ENCODE peak calls at places on chromosomes 7 and 10, in seven cellular contexts. D is stimulated activated CD8-positive, alpha-beta memory T cell treated with anti-CD3 and anti-CD28 coated beads, Interleukin-2, amount 100 ng/mL, for 48 hours; H is T47D; X is naive thymus-derived CD8-positive, alpha-beta T cell; T is NCI-H1105 treated with DMSO at 0.1 percent for 48 hours; Z is AG10803; L is suprapubic skin. Q is an unnamed sample.

GRCh38 chr7:80236696-80237095 is 102.1 kb downstream of the GNAI1 start:
- DNase-seq in D (no peak), L (no peak), T (no peak), H (no peak), Z (no peak), X (no peak), Q (no peak)

GRCh38 chr7:68839014-68839413 is 759.3 kb upstream of the AUTS2 start:
- DNase-seq in D (no peak), Z (no peak), X (no peak), L (no peak), H (no peak), T (no peak), Q (no peak)

GRCh38 chr7:47968852-47969774 is 10.3 kb downstream of the HUS1 start:
- DNase-seq in H (peak), Z (peak), T (peak), X (peak), L (no peak), D (peak), Q (peak)

GRCh38 chr10:90193240-90193985 is 492.0 kb downstream of the KIF20B start:
- DNase-seq in X (no peak), D (no peak), L (no peak), Z (peak), T (no peak), H (no peak), Q (no peak)

GRCh38 chr10:101303087-101303753 is 50.7 kb upstream of the BTRC start:
- DNase-seq in X (no peak), L (no peak), T (no peak), H (no peak), Z (no peak), D (no peak), Q (no peak)

GRCh38 chr7:123771256-123771655 is 22.5 kb upstream of the WASL start:
- DNase-seq in H (peak), T (no peak), D (no peak), X (no peak), L (no peak), Z (no peak), Q (no peak)

GRCh38 chr7:107816053-107816566 is 13.1 kb upstream of the SLC26A3 start:
- DNase-seq in Z (no peak), T (no peak), L (no peak), X (no peak), D (no peak), H (no peak), Q (no peak)

GRCh38 chr10:33086100-33086499 is 128.1 kb upstream of the ITGB1 start:
- DNase-seq in L (no peak), X (no peak), H (no peak), D (no peak), Z (no peak), T (no peak), Q (no peak)

GRCh38 chr10:74586088-74586585 is 240.3 kb upstream of the KAT6B start:
- DNase-seq in Z (no peak), D (no peak), T (peak), L (no peak), H (peak), X (peak), Q (peak)

GRCh38 chr10:122139226-122139625 is 131.9 kb upstream of the BTBD16 start:
- DNase-seq in T (no peak), Z (no peak), H (no peak), D (no peak), L (no peak), X (no peak), Q (no peak)

GRCh38 chr7:156106107-156106426 is 293.8 kb upstream of the SHH start:
- DNase-seq in D (no peak), H (no peak), L (no peak), X (no peak), Z (no peak), T (no peak), Q (no peak)

GRCh38 chr10:80491251-80492102 is 37.4 kb downstream of the TSPAN14 start:
- DNase-seq in L (no peak), Z (no peak), H (no peak), D (no peak), T (no peak), X (no peak), Q (no peak)

GRCh38 chr10:96502561-96503267 is 11.0 kb downstream of the TLL2 start:
- DNase-seq in T (peak), Z (no peak), D (no peak), L (no peak), H (no peak), X (no peak), Q (no peak)